ENCODE peak calls at places on chromosomes 11 and 22, in six cellular contexts. Y is fibroblast of lung; X is activated naive CD4-positive, alpha-beta T cell; T is NCI-H510A; N is lung; I is activated T-helper 1 cell treated with Interleukin-2 at 50 U/mL for 16 hours. C is an unnamed sample.

GRCh38 chr22:23072035-23072910 is 2.0 kb downstream of the GNAZ start:
- DNase-seq in Y (peak), X (no peak), T (no peak), N (no peak), I (no peak), C (peak)

GRCh38 chr11:18721576-18722292 is 4.3 kb downstream of the IGSF22 start:
- DNase-seq in Y (peak), X (no peak), T (peak), N (peak), I (no peak), C (no peak)

GRCh38 chr11:35579557-35580396 is 38.5 kb upstream of the FJX1 start:
- DNase-seq in Y (peak), X (no peak), T (no peak), N (no peak), I (no peak), C (peak)

GRCh38 chr11:23620617-23621016 is 760.3 kb upstream of the CCDC179 start:
- DNase-seq in Y (peak), X (no peak), T (no peak), N (no peak), I (no peak), C (no peak)

GRCh38 chr11:16968196-16968595 is 46.0 kb downstream of the PLEKHA7 start:
- DNase-seq in Y (no peak), X (no peak), T (no peak), N (no peak), I (no peak), C (no peak)

GRCh38 chr11:112554586-112554985 is 293.9 kb upstream of the PLET1 start:
- DNase-seq in Y (no peak), X (no peak), T (no peak), N (no peak), I (no peak), C (no peak)

GRCh38 chr11:29005401-29005980 is 897.3 kb downstream of the METTL15 start:
- DNase-seq in Y (no peak), X (no peak), T (no peak), N (no peak), I (no peak), C (no peak)

GRCh38 chr11:130068546-130068985 is 1.1 kb upstream of the APLP2 start:
- DNase-seq in Y (no peak), X (no peak), T (no peak), N (peak), I (no peak), C (no peak)

GRCh38 chr22:39477542-39477941 is 20.7 kb downstream of the MGAT3 start:
- DNase-seq in Y (no peak), X (no peak), T (no peak), N (no peak), I (no peak), C (no peak)

C was measured in AG04449.